ENCODE peak calls at places on chromosomes 7 and 10, in seven cellular contexts. J, E, S, L, T, Z and A are unnamed samples.

GRCh38 chr10:24701447-24701846 is 22.2 kb downstream of the ARHGAP21 start:
- DNase-seq in J (no peak), E (no peak), S (no peak), L (no peak), T (no peak), Z (no peak), A (no peak)

GRCh38 chr7:132210821-132211220 is 365.4 kb downstream of the PLXNA4 start:
- DNase-seq in J (no peak), E (no peak), S (no peak), L (no peak), T (no peak), Z (no peak), A (no peak)

GRCh38 chr7:22430457-22430856 is 69.5 kb downstream of the STEAP1B start:
- DNase-seq in J (no peak), E (no peak), S (no peak), L (no peak), T (no peak), Z (no peak), A (no peak)

GRCh38 chr7:132123763-132124162 is 452.5 kb downstream of the PLXNA4 start:
- DNase-seq in J (no peak), E (no peak), S (no peak), L (no peak), T (no peak), Z (no peak), A (no peak)

GRCh38 chr10:113183543-113183942 is 233.5 kb downstream of the TCF7L2 start:
- DNase-seq in J (no peak), E (no peak), S (no peak), L (no peak), T (no peak), Z (no peak), A (no peak)

GRCh38 chr10:4772202-4772570 is 53.8 kb upstream of the AKR1E2 start:
- DNase-seq in J (no peak), E (no peak), S (no peak), L (no peak), T (no peak), Z (no peak), A (no peak)

GRCh38 chr10:122503004-122503403 is 41.7 kb downstream of the HTRA1 start:
- DNase-seq in J (peak; percentile 23), E (no peak), S (no peak), L (no peak), T (no peak), Z (no peak), A (no peak)

GRCh38 chr7:6530626-6531491 is 20.4 kb downstream of the GRID2IP start:
- DNase-seq in J (no peak), E (no peak), S (no peak), L (peak; percentile 87), T (peak; percentile 42), Z (no peak), A (no peak)

GRCh38 chr10:128843972-128844371 is 623.1 kb upstream of the MGMT start:
- DNase-seq in J (no peak), E (no peak), S (peak; percentile 2), L (no peak), T (no peak), Z (no peak), A (no peak)

GRCh38 chr10:22617516-22617915 is 96.9 kb downstream of the PIP4K2A start:
- DNase-seq in J (no peak), E (no peak), S (no peak), L (no peak), T (no peak), Z (no peak), A (no peak)

GRCh38 chr10:21431799-21432198 is 93.7 kb downstream of the SKIDA1 start:
- DNase-seq in J (no peak), E (no peak), S (no peak), L (no peak), T (no peak), Z (no peak), A (no peak)

GRCh38 chr10:43689618-43689954 is 40.9 kb upstream of the ZNF32 start:
- DNase-seq in J (peak; percentile 68), E (no peak), S (no peak), L (peak; percentile 86), T (peak; percentile 68), Z (peak; percentile 38), A (peak; percentile 70)

GRCh38 chr10:29039659-29040309 is 249.1 kb upstream of the LYZL1 start:
- DNase-seq in J (no peak), E (no peak), S (no peak), L (no peak), T (no peak), Z (no peak), A (no peak)

GRCh38 chr7:70695804-70696104 is 436.2 kb upstream of the GALNT17 start:
- DNase-seq in J (no peak), E (no peak), S (no peak), L (no peak), T (no peak), Z (no peak), A (no peak)

GRCh38 chr10:63976538-63976937 is 455.3 kb downstream of the REEP3 start:
- DNase-seq in J (no peak), E (no peak), S (peak; percentile 48), L (no peak), T (peak; percentile 61), Z (peak; percentile 33), A (peak; percentile 23)

GRCh38 chr7:85039196-85039923 is 147.5 kb downstream of the SEMA3D start:
- DNase-seq in J (no peak), E (no peak), S (no peak), L (no peak), T (no peak), Z (no peak), A (peak; percentile 24)

GRCh38 chr7:120053390-120053961 is 219.5 kb upstream of the KCND2 start:
- DNase-seq in J (no peak), E (no peak), S (no peak), L (no peak), T (no peak), Z (no peak), A (no peak)

GRCh38 chr10:84375011-84375410 is 46.6 kb downstream of the CCSER2 start:
- DNase-seq in J (no peak), E (no peak), S (peak; percentile 57), L (no peak), T (peak; percentile 41), Z (peak; percentile 59), A (peak; percentile 26)

GRCh38 chr7:95725170-95725569 is 47.2 kb upstream of the DYNC1I1 start:
- DNase-seq in J (no peak), E (no peak), S (no peak), L (no peak), T (no peak), Z (no peak), A (no peak)

GRCh38 chr10:117174439-117175214 is 22.7 kb upstream of the KCNK18 start:
- DNase-seq in J (peak; percentile 75), E (peak; percentile 67), S (peak; percentile 82), L (peak; percentile 90), T (peak; percentile 81), Z (peak; percentile 68), A (peak; percentile 76)

DNA sequence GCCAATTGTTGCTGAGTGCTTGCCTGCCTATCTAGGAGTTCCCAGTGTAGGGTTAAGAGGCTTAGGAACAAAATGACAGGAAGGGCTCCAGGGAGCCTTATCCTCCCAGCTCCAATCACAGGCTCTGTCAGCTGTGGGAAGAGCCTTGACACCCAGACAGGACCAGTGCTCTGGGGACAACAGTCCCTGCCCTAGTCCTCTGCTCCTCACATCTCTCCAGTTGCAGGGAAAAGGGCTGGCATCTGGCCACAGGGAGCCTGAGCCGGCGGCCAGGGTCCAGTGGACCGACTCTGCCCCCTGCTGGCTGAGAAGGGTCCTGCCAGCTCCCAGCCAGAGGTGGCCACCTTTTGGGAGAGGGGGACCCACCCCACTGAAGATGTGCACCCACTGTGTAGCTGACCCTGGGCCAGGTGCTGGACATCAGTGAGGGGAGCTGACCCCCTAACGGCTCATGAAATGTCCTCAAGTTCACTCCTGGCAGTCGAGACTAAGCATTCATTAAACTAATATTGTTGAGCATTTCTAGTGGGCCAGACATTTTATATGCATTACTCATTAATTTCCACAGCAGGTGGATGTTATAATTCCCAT is 17.6 kb downstream of the DNAJB12 start:
- DNase-seq in J (peak; percentile 94), E (no peak), S (no peak), L (peak; percentile 94), T (peak; percentile 94), Z (peak; percentile 79), A (peak; percentile 90)
- TF ChIP-seq POLR2A in J (no peak), E (no peak), S (no peak), L (no peak), T (no peak), Z (no peak), A (no peak)

GRCh38 chr7:73839743-73840714 is 2.3 kb downstream of the METTL27 start:
- DNase-seq in J (no peak), E (no peak), S (no peak), L (no peak), T (no peak), Z (no peak), A (no peak)
- TF ChIP-seq CTCF in J (no peak), E (peak; percentile 75), S (no peak), L (no peak), T (no peak), Z (no peak), A (no peak)

DNA sequence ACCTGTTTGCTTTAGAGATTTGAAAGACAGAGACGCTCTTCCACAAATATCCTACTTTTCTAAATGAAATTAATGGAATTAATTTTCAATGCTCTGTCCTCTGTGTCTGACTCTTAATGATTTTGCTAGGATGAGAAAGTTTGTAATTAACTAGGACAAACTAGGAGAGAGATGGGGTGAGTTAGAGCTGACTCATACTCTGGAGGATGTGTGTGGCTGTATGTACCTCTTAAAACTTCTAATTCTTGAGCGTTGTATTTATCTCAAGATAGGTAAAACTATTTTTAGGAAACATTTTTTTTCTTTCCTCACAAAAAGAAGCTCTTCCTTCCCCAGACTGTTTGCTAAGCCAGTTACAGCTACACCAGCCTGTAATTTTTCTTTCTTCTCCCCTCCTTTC is 178.8 kb upstream of the ANKRD30A start:
- DNase-seq in J (no peak), E (no peak), S (no peak), L (no peak), T (no peak), Z (no peak), A (no peak)
- H3K27ac ChIP-seq in J (no peak overlapping the region), E (no peak overlapping the region), S (no peak overlapping the region), L (no peak overlapping the region), T (no peak overlapping the region), Z (no peak overlapping the region), A (no peak overlapping the region)

DNA sequence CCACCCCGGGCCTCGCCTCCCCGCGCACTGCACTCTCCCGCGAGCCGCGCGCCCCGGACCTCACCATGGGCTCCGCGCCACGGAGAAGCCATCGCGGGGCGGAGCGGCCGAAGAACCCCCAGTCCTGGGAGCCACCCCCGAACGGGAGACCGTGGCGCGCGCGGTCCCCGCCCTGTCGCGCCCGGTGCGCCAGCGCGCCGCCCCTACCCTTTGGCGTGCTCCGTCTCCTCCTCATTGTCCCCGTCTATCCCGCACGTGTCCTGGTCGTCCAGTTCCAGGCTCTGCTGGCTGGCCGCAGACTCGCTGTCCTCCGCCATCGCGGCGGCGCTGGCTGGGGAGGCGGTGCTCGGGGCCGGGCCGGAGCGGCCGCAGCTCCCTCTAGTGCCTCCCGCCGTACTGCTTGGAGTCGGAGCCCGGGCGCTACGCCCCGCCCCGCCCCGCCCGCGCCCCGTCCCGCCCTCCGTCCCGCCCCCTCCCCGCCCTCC is at the start of gene NMT2:
- DNase-seq in J (peak; percentile 92), E (peak; percentile 47), S (peak; percentile 68), L (peak; percentile 98), T (no peak), Z (no peak), A (peak; percentile 86)
- TF ChIP-seq POLR2A in J (peak; percentile 87), E (peak; percentile 86), S (peak; percentile 89), L (peak; percentile 58), T (no peak), Z (peak; percentile 99), A (no peak)